ENCODE peak calls at places on chromosome 22, in four cellular contexts. X is Caki2, G is HCT116, H is heart left ventricle. F is an unnamed sample.

GRCh38 chr22:31603574-31603973 is 58.4 kb downstream of the PISD start:
- DNase-seq in X (no peak), G (no peak), H (no peak), F (no peak)

GRCh38 chr22:29782061-29782845 is 15.1 kb downstream of the UQCR10 start:
- DNase-seq in H (peak), X (no peak), G (no peak), F (peak)

GRCh38 chr22:27420186-27420816 is 381.3 kb downstream of the MN1 start:
- DNase-seq in G (no peak), X (no peak), H (no peak), F (no peak)

GRCh38 chr22:22348127-22348814 is 103.7 kb downstream of the VPREB1 start:
- DNase-seq in H (no peak), G (peak), X (no peak), F (no peak)

GRCh38 chr22:32079110-32080089 is 36.3 kb downstream of the SLC5A1 start:
- DNase-seq in X (peak), H (no peak), G (peak), F (peak)

GRCh38 chr22:20221421-20222340 is 46.4 kb downstream of the RTN4R start:
- DNase-seq in H (peak), G (no peak), X (no peak), F (no peak)

GRCh38 chr22:38469306-38469781 is 1.4 kb downstream of the KDELR3 start:
- DNase-seq in X (no peak), G (no peak), H (no peak), F (no peak)

GRCh38 chr22:20591660-20592310 is 84.4 kb downstream of the MED15 start:
- DNase-seq in H (no peak), X (no peak), G (peak), F (no peak)

GRCh38 chr22:19933328-19934241 is 8.0 kb upstream of the COMT start:
- DNase-seq in G (no peak), H (no peak), X (no peak), F (no peak)

GRCh38 chr22:30607939-30608338 is 965 bp downstream of the TCN2 start:
- DNase-seq in H (no peak), G (no peak), X (no peak), F (no peak)

GRCh38 chr22:31085493-31085824 is 4.3 kb downstream of the SMTN start:
- DNase-seq in G (no peak), H (peak), X (no peak), F (no peak)

GRCh38 chr22:42425337-42425988 is 6.7 kb downstream of the NFAM1 start:
- DNase-seq in G (no peak), X (no peak), H (no peak), F (no peak)

GRCh38 chr22:45101828-45102227 is 61.9 kb upstream of the NUP50 start:
- DNase-seq in X (peak), G (no peak), H (peak), F (no peak)

GRCh38 chr22:48796295-48797015 is 1031.2 kb downstream of the BRD1 start:
- DNase-seq in G (no peak), X (no peak), H (no peak), F (no peak)

GRCh38 chr22:45878051-45878764 is 98.8 kb downstream of the WNT7B start:
- DNase-seq in X (no peak), H (peak), G (no peak), F (no peak)

GRCh38 chr22:39628563-39629080 is 58.1 kb downstream of the CACNA1I start:
- DNase-seq in X (no peak), H (no peak), G (no peak), F (no peak)

GRCh38 chr22:48938741-48939140 is 888.9 kb downstream of the BRD1 start:
- DNase-seq in X (no peak), G (no peak), H (no peak), F (no peak)

GRCh38 chr22:48209473-48210271 is 1447.2 kb downstream of the TBC1D22A start:
- DNase-seq in H (no peak), G (no peak), X (no peak), F (no peak)

GRCh38 chr22:19668748-19669147 is 45.6 kb upstream of the SEPTIN5 start:
- DNase-seq in G (no peak), X (no peak), H (no peak), F (no peak)

GRCh38 chr22:50315289-50316113 is 8.1 kb upstream of the PLXNB2 start:
- DNase-seq in G (no peak), X (no peak), H (no peak), F (no peak)

GRCh38 chr22:32932176-32932575 is 126.0 kb downstream of the SYN3 start:
- DNase-seq in H (no peak), G (no peak), X (peak), F (no peak)

GRCh38 chr22:18048441-18048898 is 24.1 kb upstream of the MICAL3 start:
- DNase-seq in H (no peak), X (no peak), G (no peak), F (no peak)

GRCh38 chr22:38754247-38755154 is 1.3 kb downstream of the SUN2 start:
- DNase-seq in G (no peak), H (peak), X (peak), F (peak)

GRCh38 chr22:30998329-30998728 is 29.3 kb downstream of the TUG1 start:
- DNase-seq in G (no peak), H (no peak), X (no peak), F (no peak)

GRCh38 chr22:45064313-45065268 is 54.8 kb upstream of the PHF21B start:
- DNase-seq in G (no peak), X (peak), H (no peak), F (peak)

GRCh38 chr22:46557736-46558480 is 20.5 kb upstream of the CELSR1 start:
- DNase-seq in G (no peak), X (no peak), H (peak), F (no peak)

GRCh38 chr22:23745780-23746179 is 5.1 kb downstream of the ZNF70 start:
- DNase-seq in H (no peak), X (no peak), G (no peak), F (no peak)

GRCh38 chr22:31575190-31575589 is 78.9 kb downstream of the SFI1 start:
- DNase-seq in H (no peak), X (no peak), G (no peak), F (no peak)

GRCh38 chr22:49858827-49859226 is 5.2 kb downstream of the ZBED4 start:
- DNase-seq in H (no peak), G (no peak), X (no peak), F (no peak)

GRCh38 chr22:46881373-46882118 is 119.1 kb downstream of the TBC1D22A start:
- DNase-seq in H (peak), X (peak), G (no peak), F (no peak)

GRCh38 chr22:40199223-40199622 is 21.5 kb downstream of the TNRC6B start:
- DNase-seq in X (no peak), G (no peak), H (no peak), F (no peak)

GRCh38 chr22:27880778-27881394 is 38.2 kb downstream of the PITPNB start:
- DNase-seq in X (peak), G (peak), H (no peak), F (peak)

GRCh38 chr22:30575011-30575671 is 676 bp upstream of the GAL3ST1 start:
- DNase-seq in H (peak), G (no peak), X (no peak), F (no peak)

GRCh38 chr22:37259540-37260029 is 15.5 kb upstream of the RAC2 start:
- DNase-seq in G (peak), X (no peak), H (no peak), F (peak)

GRCh38 chr22:37065149-37065548 is 13.6 kb downstream of the KCTD17 start:
- DNase-seq in H (no peak), G (no peak), X (no peak), F (peak)

GRCh38 chr22:39080052-39080762 is 3.1 kb downstream of the APOBEC3G start:
- DNase-seq in G (no peak), H (no peak), X (no peak), F (no peak)

GRCh38 chr22:36544107-36544620 is 15.2 kb upstream of the EIF3D start:
- DNase-seq in G (no peak), H (no peak), X (no peak), F (no peak)

GRCh38 chr22:45072322-45072903 is 62.6 kb upstream of the PHF21B start:
- DNase-seq in G (peak), X (peak), H (no peak), F (peak)

F was measured in PC-9.